ENCODE peak calls at places on chromosomes 3 and 15, in six cellular contexts. C, Q, J, D, T and O are unnamed samples.
A peak's percentile ranks its signal among the peaks of the same experiment; 100 is the strongest.

GRCh38 chr15:36612063-36612788 is 32.8 kb downstream of the CDIN1 start:
- DNase-seq in C (no peak), Q (no peak), J (no peak), D (no peak), T (no peak), O (no peak)

GRCh38 chr3:174524203-174524602 is 334.9 kb upstream of the NAALADL2 start:
- DNase-seq in C (no peak), Q (no peak), J (no peak), D (no peak), T (no peak), O (no peak)

GRCh38 chr3:143957447-143957846 is 14.2 kb upstream of the DIPK2A start:
- DNase-seq in C (no peak), Q (no peak), J (no peak), D (no peak), T (no peak), O (no peak)

GRCh38 chr3:101142160-101142559 is 148.9 kb upstream of the ABI3BP start:
- DNase-seq in C (no peak), Q (no peak), J (no peak), D (no peak), T (no peak), O (no peak)

GRCh38 chr3:143895805-143896204 is 47.5 kb upstream of the SLC9A9 start:
- DNase-seq in C (no peak), Q (no peak), J (no peak), D (peak; percentile 53), T (no peak), O (no peak)

GRCh38 chr3:56787784-56788256 is 13.9 kb downstream of the ARHGEF3 start:
- DNase-seq in C (no peak), Q (peak; percentile 36), J (no peak), D (peak; percentile 80), T (peak; percentile 49), O (no peak)

GRCh38 chr3:194647747-194648146 is 14.5 kb upstream of the TMEM44 start:
- DNase-seq in C (no peak), Q (no peak), J (no peak), D (no peak), T (no peak), O (no peak)

GRCh38 chr3:149581248-149581647 is 76.6 kb downstream of the WWTR1 start:
- DNase-seq in C (no peak), Q (no peak), J (no peak), D (no peak), T (no peak), O (no peak)

GRCh38 chr3:158801200-158801599 is 654 bp upstream of the MFSD1 start:
- DNase-seq in C (no peak), Q (no peak), J (no peak), D (no peak), T (no peak), O (no peak)

GRCh38 chr15:51625236-51625635 is 2.7 kb upstream of the DMXL2 start:
- DNase-seq in C (no peak), Q (no peak), J (no peak), D (peak; percentile 51), T (no peak), O (no peak)